ENCODE peak calls at places on chromosome 1, in nine cellular contexts. One of them, this sample, is unnamed.

GRCh38 chr1:176880954-176881595 is 283.4 kb downstream of the ASTN1 start:
- DNase-seq in lower leg skin: peak; percentile 93
- DNase-seq in GM23338: peak; percentile 95
- DNase-seq in pancreas: peak; percentile 54
- DNase-seq in neural crest cell: peak; percentile 87
- DNase-seq in psoas muscle: peak; percentile 82
- DNase-seq in D721Med: peak; percentile 63
- DNase-seq in CD8-positive, alpha-beta T cell: peak; percentile 4
- DNase-seq in GM13977: peak; percentile 56
- DNase-seq in this sample: peak; percentile 77

GRCh38 chr1:43233631-43234030 is 36.2 kb upstream of the TMEM125 start:
- DNase-seq in GM23338: no peak
- DNase-seq in GM13977: no peak
- DNase-seq in pancreas: no peak
- DNase-seq in lower leg skin: no peak
- DNase-seq in D721Med: no peak
- DNase-seq in psoas muscle: no peak
- DNase-seq in CD8-positive, alpha-beta T cell: no peak
- DNase-seq in neural crest cell: no peak
- DNase-seq in this sample: no peak

GRCh38 chr1:172914517-172915144 is 136.1 kb downstream of the TNFSF18 start:
- DNase-seq in neural crest cell: no peak
- DNase-seq in D721Med: no peak
- DNase-seq in CD8-positive, alpha-beta T cell: no peak
- DNase-seq in pancreas: no peak
- DNase-seq in GM13977: no peak
- DNase-seq in GM23338: no peak
- DNase-seq in psoas muscle: no peak
- DNase-seq in lower leg skin: no peak
- DNase-seq in this sample: peak; percentile 73

GRCh38 chr1:13941315-13941714 is 241.3 kb downstream of the PRDM2 start:
- DNase-seq in GM13977: no peak
- DNase-seq in CD8-positive, alpha-beta T cell: no peak
- DNase-seq in psoas muscle: no peak
- DNase-seq in D721Med: no peak
- DNase-seq in lower leg skin: no peak
- DNase-seq in GM23338: no peak
- DNase-seq in pancreas: no peak
- DNase-seq in neural crest cell: no peak
- DNase-seq in this sample: no peak

GRCh38 chr1:153633161-153633746 is 612 bp upstream of the CHTOP start:
- DNase-seq in CD8-positive, alpha-beta T cell: no peak
- DNase-seq in psoas muscle: no peak
- DNase-seq in D721Med: no peak
- DNase-seq in GM23338: no peak
- DNase-seq in GM13977: no peak
- DNase-seq in lower leg skin: no peak
- DNase-seq in pancreas: no peak
- DNase-seq in neural crest cell: no peak
- DNase-seq in this sample: no peak

GRCh38 chr1:234579967-234580366 is 30.0 kb downstream of the IRF2BP2 start:
- DNase-seq in GM13977: peak; percentile 51
- DNase-seq in CD8-positive, alpha-beta T cell: no peak
- DNase-seq in neural crest cell: no peak
- DNase-seq in GM23338: no peak
- DNase-seq in pancreas: no peak
- DNase-seq in lower leg skin: no peak
- DNase-seq in psoas muscle: no peak
- DNase-seq in D721Med: no peak
- DNase-seq in this sample: peak; percentile 24

GRCh38 chr1:243294723-243295121 is 38.9 kb downstream of the SDCCAG8 start:
- DNase-seq in D721Med: no peak
- DNase-seq in CD8-positive, alpha-beta T cell: no peak
- DNase-seq in psoas muscle: no peak
- DNase-seq in GM23338: no peak
- DNase-seq in lower leg skin: no peak
- DNase-seq in GM13977: no peak
- DNase-seq in neural crest cell: no peak
- DNase-seq in pancreas: no peak
- DNase-seq in this sample: peak; percentile 61

GRCh38 chr1:112144738-112145426 is 155.4 kb upstream of the KCND3 start:
- DNase-seq in GM13977: no peak
- DNase-seq in lower leg skin: no peak
- DNase-seq in pancreas: no peak
- DNase-seq in neural crest cell: no peak
- DNase-seq in CD8-positive, alpha-beta T cell: no peak
- DNase-seq in D721Med: no peak
- DNase-seq in GM23338: no peak
- DNase-seq in psoas muscle: no peak
- DNase-seq in this sample: no peak

GRCh38 chr1:39995973-39996393 is 41.0 kb downstream of the MFSD2A start:
- DNase-seq in pancreas: no peak
- DNase-seq in D721Med: no peak
- DNase-seq in GM23338: no peak
- DNase-seq in lower leg skin: no peak
- DNase-seq in psoas muscle: no peak
- DNase-seq in GM13977: peak; percentile 75
- DNase-seq in CD8-positive, alpha-beta T cell: peak; percentile 5
- DNase-seq in neural crest cell: no peak
- DNase-seq in this sample: no peak

GRCh38 chr1:157725214-157725577 is 24.6 kb upstream of the FCRL3 start:
- DNase-seq in psoas muscle: no peak
- DNase-seq in lower leg skin: no peak
- DNase-seq in D721Med: no peak
- DNase-seq in GM23338: no peak
- DNase-seq in CD8-positive, alpha-beta T cell: no peak
- DNase-seq in pancreas: no peak
- DNase-seq in GM13977: no peak
- DNase-seq in neural crest cell: no peak
- DNase-seq in this sample: no peak

GRCh38 chr1:225882699-225883615 is 777 bp upstream of the TMEM63A start:
- DNase-seq in lower leg skin: peak; percentile 92
- DNase-seq in D721Med: no peak
- DNase-seq in GM23338: peak; percentile 65
- DNase-seq in psoas muscle: peak; percentile 71
- DNase-seq in pancreas: peak; percentile 55
- DNase-seq in neural crest cell: peak; percentile 47
- DNase-seq in CD8-positive, alpha-beta T cell: peak; percentile 31
- DNase-seq in GM13977: no peak
- DNase-seq in this sample: peak; percentile 37

GRCh38 chr1:54816130-54816529 is 15.0 kb upstream of the TTC22 start:
- DNase-seq in CD8-positive, alpha-beta T cell: no peak
- DNase-seq in psoas muscle: no peak
- DNase-seq in neural crest cell: no peak
- DNase-seq in GM23338: no peak
- DNase-seq in D721Med: no peak
- DNase-seq in lower leg skin: peak; percentile 66
- DNase-seq in GM13977: no peak
- DNase-seq in pancreas: no peak
- DNase-seq in this sample: no peak

GRCh38 chr1:93690341-93690740 is 8.7 kb upstream of the BCAR3 start:
- DNase-seq in neural crest cell: no peak
- DNase-seq in D721Med: no peak
- DNase-seq in CD8-positive, alpha-beta T cell: no peak
- DNase-seq in pancreas: no peak
- DNase-seq in psoas muscle: no peak
- DNase-seq in lower leg skin: no peak
- DNase-seq in GM23338: no peak
- DNase-seq in GM13977: no peak
- DNase-seq in this sample: no peak
- TF ChIP-seq CTCF in neural crest cell: no peak
- TF ChIP-seq CTCF in D721Med: no peak
- TF ChIP-seq CTCF in CD8-positive, alpha-beta T cell: no peak
- TF ChIP-seq CTCF in pancreas: no peak
- TF ChIP-seq CTCF in psoas muscle: no peak
- TF ChIP-seq CTCF in lower leg skin: no peak
- TF ChIP-seq CTCF in GM23338: no peak
- TF ChIP-seq CTCF in GM13977: no peak
- TF ChIP-seq CTCF in this sample: no peak

GRCh38 chr1:5644281-5645134 is 347.7 kb downstream of the NPHP4 start:
- DNase-seq in GM23338: no peak
- DNase-seq in pancreas: no peak
- DNase-seq in lower leg skin: peak; percentile 76
- DNase-seq in D721Med: no peak
- DNase-seq in GM13977: no peak
- DNase-seq in neural crest cell: no peak
- DNase-seq in psoas muscle: no peak
- DNase-seq in CD8-positive, alpha-beta T cell: no peak
- DNase-seq in this sample: no peak

GRCh38 chr1:5643360-5644090 is 348.7 kb downstream of the NPHP4 start:
- DNase-seq in CD8-positive, alpha-beta T cell: no peak
- DNase-seq in lower leg skin: peak; percentile 77
- DNase-seq in GM23338: no peak
- DNase-seq in pancreas: no peak
- DNase-seq in GM13977: no peak
- DNase-seq in psoas muscle: no peak
- DNase-seq in neural crest cell: no peak
- DNase-seq in D721Med: no peak
- DNase-seq in this sample: no peak

GRCh38 chr1:5639323-5639722 is 352.9 kb downstream of the NPHP4 start:
- DNase-seq in psoas muscle: no peak
- DNase-seq in pancreas: no peak
- DNase-seq in D721Med: no peak
- DNase-seq in CD8-positive, alpha-beta T cell: no peak
- DNase-seq in GM13977: no peak
- DNase-seq in neural crest cell: no peak
- DNase-seq in GM23338: no peak
- DNase-seq in lower leg skin: peak; percentile 58
- DNase-seq in this sample: no peak

GRCh38 chr1:5638582-5638981 is 353.6 kb downstream of the NPHP4 start:
- DNase-seq in GM13977: no peak
- DNase-seq in psoas muscle: no peak
- DNase-seq in D721Med: no peak
- DNase-seq in CD8-positive, alpha-beta T cell: no peak
- DNase-seq in GM23338: no peak
- DNase-seq in neural crest cell: no peak
- DNase-seq in pancreas: no peak
- DNase-seq in lower leg skin: peak; percentile 68
- DNase-seq in this sample: no peak

GRCh38 chr1:5640845-5641244 is 351.4 kb downstream of the NPHP4 start:
- DNase-seq in CD8-positive, alpha-beta T cell: no peak
- DNase-seq in pancreas: no peak
- DNase-seq in neural crest cell: no peak
- DNase-seq in D721Med: no peak
- DNase-seq in GM23338: peak; percentile 7
- DNase-seq in GM13977: no peak
- DNase-seq in psoas muscle: no peak
- DNase-seq in lower leg skin: no peak
- DNase-seq in this sample: no peak
- TF ChIP-seq CTCF in CD8-positive, alpha-beta T cell: no peak
- TF ChIP-seq CTCF in pancreas: no peak
- TF ChIP-seq CTCF in neural crest cell: peak; percentile 46
- TF ChIP-seq CTCF in D721Med: no peak
- TF ChIP-seq CTCF in GM23338: no peak
- TF ChIP-seq CTCF in GM13977: no peak
- TF ChIP-seq CTCF in psoas muscle: no peak
- TF ChIP-seq CTCF in lower leg skin: no peak
- TF ChIP-seq CTCF in this sample: no peak

DNA sequence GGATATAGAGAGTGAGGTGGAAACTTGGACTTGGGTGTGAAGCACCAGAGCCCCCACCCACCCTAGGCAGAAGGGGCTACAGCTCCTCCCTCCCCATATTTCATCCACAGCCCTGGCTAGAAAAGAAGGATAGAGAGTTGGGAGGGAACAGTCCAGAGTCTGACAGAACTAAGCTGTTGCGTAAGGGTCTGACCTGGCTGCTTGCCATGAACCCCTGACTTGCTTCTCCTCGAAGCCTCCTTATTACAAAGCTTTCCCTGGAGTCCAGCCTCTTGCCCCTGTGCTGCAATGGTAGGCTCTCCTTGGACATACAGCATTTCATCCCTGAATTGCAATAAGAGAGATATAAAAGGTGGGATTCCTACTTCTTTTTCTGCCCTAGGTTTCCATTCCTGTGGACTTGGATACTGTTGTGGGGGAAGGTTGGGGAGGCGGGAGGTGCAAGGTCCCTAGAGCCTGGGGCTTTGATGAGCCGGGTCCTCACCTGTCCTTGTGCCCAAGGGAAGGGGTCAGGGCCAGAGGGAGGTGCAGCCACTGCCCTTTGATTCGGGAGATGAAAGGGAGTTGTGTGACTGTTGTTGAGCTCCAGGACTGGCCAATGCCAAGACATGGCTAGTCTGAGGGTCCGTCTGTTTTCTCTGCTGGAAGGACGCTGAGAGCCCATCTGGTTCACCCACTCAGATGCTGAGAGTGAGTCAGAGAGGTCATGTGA is 2.7 kb downstream of the RHBG start:
- DNase-seq in psoas muscle: peak; percentile 79
- DNase-seq in CD8-positive, alpha-beta T cell: no peak
- DNase-seq in pancreas: no peak
- DNase-seq in D721Med: no peak
- DNase-seq in neural crest cell: no peak
- DNase-seq in lower leg skin: no peak
- DNase-seq in GM13977: no peak
- DNase-seq in GM23338: no peak
- DNase-seq in this sample: peak; percentile 86
- TF ChIP-seq CTCF in psoas muscle: no peak
- TF ChIP-seq CTCF in CD8-positive, alpha-beta T cell: no peak
- TF ChIP-seq CTCF in pancreas: no peak
- TF ChIP-seq CTCF in D721Med: no peak
- TF ChIP-seq CTCF in neural crest cell: no peak
- TF ChIP-seq CTCF in lower leg skin: no peak
- TF ChIP-seq CTCF in GM13977: no peak
- TF ChIP-seq CTCF in GM23338: no peak
- TF ChIP-seq CTCF in this sample: no peak

GRCh38 chr1:161777250-161777649 is 11.1 kb downstream of the ATF6 start:
- DNase-seq in GM23338: no peak
- DNase-seq in pancreas: no peak
- DNase-seq in D721Med: no peak
- DNase-seq in psoas muscle: no peak
- DNase-seq in neural crest cell: no peak
- DNase-seq in GM13977: no peak
- DNase-seq in CD8-positive, alpha-beta T cell: no peak
- DNase-seq in lower leg skin: no peak
- DNase-seq in this sample: no peak
- TF ChIP-seq CTCF in GM23338: no peak
- TF ChIP-seq CTCF in pancreas: no peak
- TF ChIP-seq CTCF in D721Med: no peak
- TF ChIP-seq CTCF in psoas muscle: no peak
- TF ChIP-seq CTCF in neural crest cell: no peak
- TF ChIP-seq CTCF in GM13977: no peak
- TF ChIP-seq CTCF in CD8-positive, alpha-beta T cell: no peak
- TF ChIP-seq CTCF in lower leg skin: no peak
- TF ChIP-seq CTCF in this sample: no peak

This sample was measured in fibroblast of pulmonary artery.